ENCODE peak calls at places on chromosomes 5 and 9, in ten cellular contexts. H, G, P, D, L, W, N, K, Z and Y are unnamed samples.

GRCh38 chr9:87337335-87338074 is 160.2 kb upstream of the DAPK1 start:
- DNase-seq in K (no peak), H (peak; percentile 59), N (peak; percentile 31), D (no peak), Z (no peak), P (peak; percentile 77), W (no peak), L (peak; percentile 51), G (peak; percentile 40), Y (peak; percentile 12)

GRCh38 chr9:94801685-94802084 is 75.2 kb downstream of the AOPEP start:
- DNase-seq in H (peak; percentile 42), L (no peak), K (no peak), W (no peak), N (no peak), P (no peak), Z (no peak), D (peak; percentile 47), G (peak; percentile 41), Y (peak; percentile 59)

GRCh38 chr9:4106081-4106491 is 193.8 kb downstream of the GLIS3 start:
- DNase-seq in H (no peak), L (no peak), G (no peak), K (no peak), Z (no peak), D (no peak), P (no peak), W (no peak), N (no peak), Y (no peak)

GRCh38 chr5:144169904-144170275 is 569 bp downstream of the YIPF5 start:
- DNase-seq in N (no peak), H (no peak), D (no peak), P (no peak), Z (no peak), K (no peak), G (no peak), L (no peak), W (no peak), Y (no peak)

GRCh38 chr5:59500014-59500413 is 393.5 kb downstream of the PDE4D start:
- DNase-seq in W (no peak), G (peak; percentile 22), H (no peak), N (no peak), D (no peak), K (no peak), L (no peak), Z (no peak), P (no peak), Y (no peak)

GRCh38 chr9:6845881-6846280 is 88.1 kb downstream of the KDM4C start:
- DNase-seq in P (peak; percentile 79), H (peak; percentile 29), D (peak; percentile 51), G (no peak), Z (no peak), W (no peak), K (no peak), N (peak; percentile 35), L (peak; percentile 9), Y (no peak)

GRCh38 chr9:29285818-29286217 is 1712.5 kb upstream of the C9orf72 start:
- DNase-seq in G (no peak), L (peak; percentile 15), N (no peak), W (no peak), Z (no peak), P (peak; percentile 52), D (no peak), H (peak; percentile 19), K (no peak), Y (no peak)

GRCh38 chr5:84729326-84729725 is 344.6 kb upstream of the EDIL3 start:
- DNase-seq in G (peak; percentile 33), K (no peak), D (no peak), W (peak; percentile 32), L (no peak), Z (no peak), H (peak; percentile 16), N (no peak), P (no peak), Y (no peak)

GRCh38 chr9:124680049-124680448 is 91.1 kb downstream of the NR6A1 start:
- DNase-seq in Z (no peak), L (no peak), H (no peak), G (no peak), D (no peak), N (no peak), P (no peak), W (no peak), K (no peak), Y (no peak)

GRCh38 chr5:174315471-174315870 is 270.0 kb downstream of the NSG2 start:
- DNase-seq in H (no peak), W (no peak), D (no peak), Z (no peak), L (no peak), G (no peak), K (no peak), N (no peak), P (peak; percentile 33), Y (no peak)

GRCh38 chr5:96537386-96537785 is 104.3 kb upstream of the PCSK1 start:
- DNase-seq in Z (no peak), G (peak; percentile 16), N (no peak), K (no peak), H (peak; percentile 89), P (no peak), D (peak; percentile 73), L (no peak), W (no peak), Y (peak; percentile 71)

GRCh38 chr9:94922691-94923107 is 196.2 kb downstream of the AOPEP start:
- DNase-seq in N (no peak), K (no peak), G (no peak), W (no peak), Z (peak; percentile 78), D (no peak), L (no peak), H (peak; percentile 66), P (no peak), Y (peak; percentile 49)

GRCh38 chr5:177510567-177511053 is 984 bp upstream of the DOK3 start:
- DNase-seq in G (no peak), P (no peak), W (peak; percentile 76), N (no peak), K (no peak), Z (no peak), D (no peak), H (no peak), L (no peak), Y (peak; percentile 22)

GRCh38 chr9:128106940-128107259 is 20.6 kb downstream of the PTGES2 start:
- DNase-seq in D (no peak), W (no peak), G (no peak), L (no peak), H (no peak), N (no peak), K (no peak), Z (no peak), P (no peak), Y (no peak)

GRCh38 chr5:78318337-78318736 is 23.8 kb upstream of the AP3B1 start:
- DNase-seq in W (no peak), L (no peak), H (no peak), N (no peak), K (no peak), P (no peak), Z (no peak), G (no peak), D (no peak), Y (no peak)

GRCh38 chr9:14238044-14238443 is 75.9 kb downstream of the NFIB start:
- DNase-seq in N (peak; percentile 35), P (no peak), W (no peak), L (no peak), D (no peak), Z (no peak), K (no peak), H (no peak), G (no peak), Y (no peak)

GRCh38 chr9:69444021-69444420 is 119.0 kb downstream of the ENTREP1 start:
- DNase-seq in K (no peak), G (peak; percentile 76), H (peak; percentile 21), L (no peak), Z (no peak), D (peak; percentile 83), W (no peak), P (no peak), N (no peak), Y (peak; percentile 90)

GRCh38 chr9:108142142-108142503 is 652.6 kb upstream of the KLF4 start:
- DNase-seq in K (no peak), W (no peak), Z (no peak), D (no peak), G (no peak), L (no peak), P (no peak), H (no peak), N (no peak), Y (no peak)

GRCh38 chr9:108139900-108140299 is 650.3 kb upstream of the KLF4 start:
- DNase-seq in D (no peak), H (no peak), L (no peak), W (no peak), K (no peak), Z (no peak), G (no peak), P (no peak), N (no peak), Y (no peak)

GRCh38 chr9:108142504-108143201 is 653.1 kb upstream of the KLF4 start:
- DNase-seq in W (no peak), Z (peak; percentile 92), K (no peak), D (peak; percentile 21), H (peak; percentile 98), L (no peak), N (no peak), G (peak; percentile 94), P (peak; percentile 70), Y (peak; percentile 86)
- TF ChIP-seq CTCF in W (no peak), Z (no peak), K (no peak), D (no peak), H (peak; percentile 30), L (no peak), N (no peak), G (peak; percentile 38), P (peak; percentile 54), Y (no peak)

GRCh38 chr9:21585756-21586752 is 103.9 kb upstream of the IFNE start:
- DNase-seq in G (no peak), W (no peak), H (peak; percentile 44), D (no peak), N (no peak), L (no peak), P (no peak), Z (no peak), K (no peak), Y (peak; percentile 69)
- TF ChIP-seq CTCF in G (peak; percentile 62), W (no peak), H (peak; percentile 36), D (peak; percentile 68), N (peak; percentile 57), L (no peak), P (peak; percentile 49), Z (no peak), K (no peak), Y (peak; percentile 37)

GRCh38 chr5:154467655-154468354 is 10.2 kb downstream of the HAND1 start:
- DNase-seq in W (peak; percentile 68), P (peak; percentile 95), H (peak; percentile 75), K (peak; percentile 86), D (peak; percentile 54), L (no peak), N (peak; percentile 94), G (peak; percentile 39), Z (peak; percentile 57), Y (peak; percentile 58)
- TF ChIP-seq CTCF in W (peak; percentile 93), P (peak; percentile 97), H (peak; percentile 87), K (peak; percentile 87), D (peak; percentile 98), L (peak; percentile 95), N (peak; percentile 93), G (peak; percentile 91), Z (no peak), Y (peak; percentile 88)

DNA sequence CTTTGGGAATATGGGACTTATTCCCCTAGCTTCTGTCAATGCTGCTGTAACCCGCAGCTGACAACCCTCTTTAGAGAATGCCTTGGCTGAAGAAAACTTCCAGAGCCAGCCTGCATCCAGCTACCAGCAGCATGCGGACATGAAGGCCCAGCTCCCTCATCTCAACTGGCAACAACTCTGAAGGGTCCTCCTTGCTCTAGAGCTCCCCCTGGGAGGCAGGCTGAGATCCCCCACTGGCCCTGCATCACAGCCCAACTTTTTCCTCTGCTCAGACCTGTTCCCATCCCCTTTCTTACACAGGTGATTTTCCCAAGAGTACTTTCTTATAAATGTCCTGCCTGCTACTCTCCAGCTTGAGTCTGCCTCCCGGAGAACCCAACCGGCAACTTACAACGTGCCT is 18.7 kb upstream of the WNT8A start:
- DNase-seq in D (no peak), G (no peak), Z (no peak), H (peak; percentile 13), K (no peak), L (peak; percentile 23), P (peak; percentile 84), N (no peak), W (no peak), Y (no peak)
- TF ChIP-seq CTCF in D (peak; percentile 44), G (peak; percentile 39), Z (no peak), H (peak; percentile 32), K (peak; percentile 56), L (peak; percentile 80), P (peak; percentile 77), N (peak; percentile 29), W (no peak), Y (peak; percentile 30)